ENCODE peak calls at places on chromosomes 4 and X, in five cellular contexts. T, M, A, B and U are unnamed samples.

GRCh38 chrX:13131511-13132137 is 87.2 kb upstream of the FAM9C start:
- DNase-seq in T (peak; percentile 36), M (peak; percentile 32), A (no peak), B (no peak), U (no peak)

GRCh38 chr4:2930135-2930805 is 32.9 kb downstream of the NOP14 start:
- DNase-seq in T (peak; percentile 20), M (peak; percentile 74), A (peak; percentile 51), B (no peak), U (no peak)

GRCh38 chr4:77818667-77819408 is at the start of gene CNOT6L:
- DNase-seq in T (peak; percentile 54), M (peak; percentile 81), A (peak; percentile 86), B (peak; percentile 85), U (peak; percentile 31)

GRCh38 chrX:37745354-37745753 is 34.5 kb upstream of the CYBB start:
- DNase-seq in T (peak; percentile 57), M (peak; percentile 70), A (peak; percentile 86), B (peak; percentile 47), U (peak; percentile 68)

GRCh38 chr4:46586566-46586965 is 196.6 kb upstream of the GABRA2 start:
- DNase-seq in T (peak; percentile 29), M (no peak), A (no peak), B (no peak), U (no peak)

GRCh38 chrX:31132803-31133202 is 61.0 kb upstream of the FTHL17 start:
- DNase-seq in T (no peak), M (no peak), A (no peak), B (no peak), U (no peak)

GRCh38 chr4:73875401-73875800 is 6.2 kb downstream of the CXCL1 start:
- DNase-seq in T (no peak), M (no peak), A (no peak), B (no peak), U (no peak)

GRCh38 chrX:103584606-103585005 is 709 bp upstream of the TCEAL4 start:
- DNase-seq in T (no peak), M (no peak), A (no peak), B (peak; percentile 2), U (peak; percentile 5)

GRCh38 chr4:55866290-55866907 is 13.0 kb downstream of the EXOC1 start:
- DNase-seq in T (no peak), M (no peak), A (no peak), B (peak; percentile 96), U (peak; percentile 82)

GRCh38 chr4:170698334-170698733 is 608.6 kb upstream of the AADAT start:
- DNase-seq in T (no peak), M (no peak), A (no peak), B (no peak), U (no peak)

GRCh38 chr4:126268106-126268505 is 953.4 kb downstream of the FAT4 start:
- DNase-seq in T (no peak), M (no peak), A (no peak), B (peak; percentile 40), U (no peak)

GRCh38 chr4:181784881-181785280 is 458.3 kb upstream of the TENM3 start:
- DNase-seq in T (no peak), M (no peak), A (no peak), B (no peak), U (no peak)

GRCh38 chrX:67779099-67779498 is 235.3 kb downstream of the AR start:
- DNase-seq in T (no peak), M (peak; percentile 54), A (no peak), B (peak; percentile 1), U (no peak)

GRCh38 chrX:67780694-67781109 is 236.9 kb downstream of the AR start:
- DNase-seq in T (no peak), M (peak; percentile 73), A (peak; percentile 89), B (peak; percentile 96), U (peak; percentile 91)

GRCh38 chrX:67784712-67785111 is 240.9 kb downstream of the AR start:
- DNase-seq in T (no peak), M (no peak), A (no peak), B (no peak), U (no peak)

GRCh38 chrX:67777148-67777547 is 233.3 kb downstream of the AR start:
- DNase-seq in T (no peak), M (no peak), A (no peak), B (no peak), U (no peak)

GRCh38 chrX:67781132-67781531 is 237.3 kb downstream of the AR start:
- DNase-seq in T (no peak), M (no peak), A (peak; percentile 50), B (no peak), U (no peak)
- TF ChIP-seq CTCF in T (no peak), M (no peak), A (peak; percentile 36), B (peak; percentile 46), U (peak; percentile 56)

DNA sequence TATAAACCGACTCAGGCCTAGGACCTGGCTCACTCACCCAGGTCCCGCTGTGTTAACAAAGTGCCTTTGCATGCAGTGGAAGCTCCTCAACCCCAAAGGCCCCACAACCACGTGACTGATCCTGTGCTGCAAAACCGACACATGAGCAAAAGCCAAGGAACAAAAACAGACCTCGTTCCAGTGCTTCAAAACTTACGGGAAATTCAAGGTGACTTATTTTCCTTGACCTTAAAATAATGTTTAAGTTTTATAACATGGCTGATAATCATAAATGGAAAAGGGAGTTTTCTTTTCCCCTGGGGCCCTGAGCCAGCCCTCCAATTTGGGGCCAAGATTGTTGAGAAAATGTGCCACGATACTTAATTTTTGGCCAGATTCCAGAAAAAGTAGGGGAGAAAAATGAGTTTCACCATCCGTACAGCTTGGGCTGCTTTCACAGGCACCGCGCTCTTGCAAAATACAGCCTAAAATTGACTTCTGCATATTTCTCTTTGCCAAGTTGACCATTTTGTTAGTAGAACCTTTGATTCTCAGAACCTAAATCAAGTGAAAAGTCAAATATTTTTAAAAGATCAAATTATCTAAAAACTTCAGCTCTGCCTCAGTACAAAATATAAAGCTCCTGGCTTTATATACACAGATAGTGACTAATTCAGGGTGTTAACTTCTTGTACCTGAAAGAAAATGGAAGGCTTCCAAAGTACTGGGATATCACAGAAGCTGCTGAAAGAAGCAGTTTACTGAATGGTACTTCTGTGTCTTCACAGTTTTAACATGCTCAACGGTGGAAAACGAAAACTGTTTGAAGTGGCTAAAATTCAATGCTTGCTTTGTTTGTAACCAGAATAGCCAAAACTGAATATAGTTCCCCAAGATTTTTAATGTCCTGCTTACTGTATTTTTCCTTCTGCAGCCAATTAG is 93.8 kb downstream of the APBB2 start:
- DNase-seq in T (no peak), M (peak; percentile 76), A (peak; percentile 76), B (peak; percentile 65), U (peak; percentile 48)
- H3K27ac ChIP-seq in T (no peak overlapping the region), M (peak overlapping the region; percentile 58), A (peak overlapping the region; percentile 49), B (no peak overlapping the region), U (peak overlapping the region; percentile 8)

GRCh38 chr4:791866-792630 is 33.9 kb downstream of the CPLX1 start:
- DNase-seq in T (peak; percentile 71), M (no peak), A (no peak), B (peak; percentile 25), U (no peak)
- TF ChIP-seq CTCF in T (peak; percentile 18), M (no peak), A (no peak), B (no peak), U (peak; percentile 20)

GRCh38 chr4:26331380-26331945 is 10.6 kb downstream of the RBPJ start:
- DNase-seq in T (no peak), M (peak; percentile 58), A (no peak), B (no peak), U (no peak)
- H3K27ac ChIP-seq in T (no peak overlapping the region), M (no peak overlapping the region), A (no peak overlapping the region), B (no peak overlapping the region), U (no peak overlapping the region)

DNA sequence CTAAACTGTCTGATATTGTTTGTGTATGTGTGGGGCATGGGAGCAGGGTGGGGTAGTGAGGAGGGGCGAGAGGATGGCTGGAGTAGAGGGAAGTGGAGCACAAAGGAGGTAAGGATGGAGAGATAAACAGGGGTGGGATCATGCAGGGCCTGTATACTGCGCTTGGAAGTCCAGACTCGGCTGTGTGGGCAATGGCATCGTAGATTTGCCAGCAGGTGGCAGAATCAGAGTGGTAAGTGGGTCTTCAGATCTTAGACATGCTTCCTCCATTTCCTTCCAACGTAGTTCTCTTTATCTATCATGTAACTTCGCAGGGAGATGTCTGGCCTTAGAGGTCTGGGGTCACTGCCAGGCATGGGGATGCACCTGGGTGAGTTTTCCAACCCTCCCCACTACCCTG is 155.5 kb downstream of the PDGFRA start:
- DNase-seq in T (no peak), M (no peak), A (peak; percentile 77), B (peak; percentile 23), U (peak; percentile 50)
- TF ChIP-seq CTCF in T (peak; percentile 51), M (peak; percentile 19), A (peak; percentile 42), B (peak; percentile 38), U (peak; percentile 74)

GRCh38 chrX:21373637-21374162 is 518 bp upstream of the CNKSR2 start:
- DNase-seq in T (peak; percentile 28), M (no peak), A (peak; percentile 54), B (no peak), U (no peak)
- H3K27ac ChIP-seq in T (no peak overlapping the region), M (no peak overlapping the region), A (peak overlapping the region; percentile 2), B (no peak overlapping the region), U (no peak overlapping the region)

GRCh38 chrX:1165535-1166196 is 46.8 kb downstream of the CRLF2 start:
- DNase-seq in T (no peak), M (no peak), A (peak; percentile 65), B (no peak), U (no peak)
- TF ChIP-seq CTCF in T (no peak), M (no peak), A (no peak), B (no peak), U (no peak)